ENCODE peak calls at places on chromosomes 6 and 20, in four cellular contexts. U is K562, G is GM12878, K is HepG2. C is an unnamed sample.
A peak's percentile ranks its signal among the peaks of the same experiment; 100 is the strongest.

GRCh38 chr6:166619912-166620311 is 7.1 kb downstream of the RPS6KA2 start:
- DNase-seq in G (no peak), U (no peak), K (no peak), C (no peak)

GRCh38 chr6:89082439-89082838 is 1.9 kb downstream of the PNRC1 start:
- DNase-seq in U (no peak), G (no peak), K (no peak), C (no peak)

GRCh38 chr6:79266051-79266450 is 31.6 kb upstream of the HMGN3 start:
- DNase-seq in G (no peak), U (no peak), K (no peak), C (no peak)

GRCh38 chr6:25487012-25487411 is 165.0 kb upstream of the SCGN start:
- DNase-seq in G (no peak), U (no peak), K (no peak), C (no peak)

GRCh38 chr6:48615041-48615440 is 504.0 kb upstream of the PTCHD4 start:
- DNase-seq in K (no peak), U (no peak), G (no peak), C (no peak)

GRCh38 chr6:26056583-26057350 is 30.5 kb upstream of the HFE start:
- DNase-seq in K (peak; percentile 56), G (no peak), U (peak; percentile 67), C (peak; percentile 55)

GRCh38 chr20:58810116-58810878 is 40.4 kb downstream of the GNAS-AS1 start:
- DNase-seq in K (no peak), G (no peak), U (no peak), C (no peak)

GRCh38 chr6:159969921-159970320 is 1.0 kb downstream of the IGF2R start:
- DNase-seq in U (no peak), K (peak; percentile 92), G (no peak), C (peak; percentile 64)

GRCh38 chr6:110654096-110654820 is 161.0 kb downstream of the CDK19 start:
- DNase-seq in U (no peak), K (peak; percentile 80), G (no peak), C (peak; percentile 4)

GRCh38 chr6:136737343-136738177 is 54.7 kb downstream of the MAP3K5 start:
- DNase-seq in G (no peak), U (peak; percentile 55), K (no peak), C (no peak)

GRCh38 chr6:138454976-138455706 is 44.2 kb downstream of the NHSL1 start:
- DNase-seq in K (no peak), G (peak; percentile 37), U (no peak), C (peak; percentile 8)

GRCh38 chr6:1917628-1918371 is 308.1 kb downstream of the FOXC1 start:
- DNase-seq in K (peak; percentile 44), U (no peak), G (no peak), C (peak; percentile 15)

GRCh38 chr6:123570813-123571684 is 65.7 kb downstream of the TRDN start:
- DNase-seq in G (no peak), U (no peak), K (no peak), C (no peak)

GRCh38 chr6:147618927-147619326 is 110.4 kb downstream of the SAMD5 start:
- DNase-seq in G (no peak), U (no peak), K (no peak), C (no peak)

GRCh38 chr6:52635049-52635577 is 35.8 kb upstream of the TMEM14A start:
- DNase-seq in K (no peak), U (no peak), G (no peak), C (no peak)

GRCh38 chr20:42589976-42590639 is 599.6 kb downstream of the PTPRT start:
- DNase-seq in K (no peak), G (no peak), U (no peak), C (no peak)

GRCh38 chr20:46678516-46678915 is 10.7 kb downstream of the TP53RK start:
- DNase-seq in U (no peak), K (peak; percentile 38), G (no peak), C (no peak)

GRCh38 chr6:158020272-158020711 is 38.6 kb downstream of the SYNJ2 start:
- DNase-seq in K (no peak), G (no peak), U (no peak), C (no peak)

GRCh38 chr6:158018370-158018771 is 36.7 kb downstream of the SYNJ2 start:
- DNase-seq in G (no peak), U (no peak), K (no peak), C (no peak)

GRCh38 chr6:158017621-158018369 is 36.1 kb downstream of the SYNJ2 start:
- DNase-seq in U (no peak), G (no peak), K (no peak), C (no peak)

GRCh38 chr6:158019416-158019815 is 37.8 kb downstream of the SYNJ2 start:
- DNase-seq in U (no peak), G (no peak), K (no peak), C (no peak)

DNA sequence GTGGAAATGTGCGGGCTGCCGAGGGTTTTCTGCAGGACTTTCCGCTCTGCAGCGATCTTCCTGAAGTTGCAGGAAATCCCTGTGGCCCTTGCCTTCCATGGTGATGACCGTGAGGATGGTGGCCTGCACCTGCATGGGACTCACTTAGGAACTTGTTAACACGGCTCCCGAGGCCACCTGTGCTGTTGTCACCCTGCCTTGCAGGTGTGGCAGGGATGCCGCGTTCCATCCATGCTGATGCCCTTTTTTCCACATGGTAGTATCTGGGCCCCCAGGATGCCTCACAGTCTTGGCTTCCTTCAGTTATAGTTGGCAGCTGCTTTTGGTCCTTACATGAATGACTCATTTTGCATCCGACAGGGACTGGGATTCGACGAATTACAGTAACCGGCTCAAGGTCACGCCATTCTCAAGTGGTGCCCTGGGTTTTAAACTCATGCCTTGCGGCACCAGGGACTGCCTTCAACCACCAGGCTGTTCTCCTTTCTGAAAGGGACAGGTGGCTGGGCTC is 37.2 kb downstream of the SYNJ2 start:
- DNase-seq in G (no peak), K (no peak), U (no peak), C (no peak)
- H3K4me2 ChIP-seq in G (no peak overlapping the region), K (no peak overlapping the region), U (no peak overlapping the region), C (no peak overlapping the region)

GRCh38 chr6:30836431-30836866 is 47.9 kb upstream of the DDR1 start:
- DNase-seq in U (no peak), K (no peak), G (no peak), C (no peak)
- TF ChIP-seq ESRRA in U (no peak), K (no peak), G (no peak), C (no peak)

DNA sequence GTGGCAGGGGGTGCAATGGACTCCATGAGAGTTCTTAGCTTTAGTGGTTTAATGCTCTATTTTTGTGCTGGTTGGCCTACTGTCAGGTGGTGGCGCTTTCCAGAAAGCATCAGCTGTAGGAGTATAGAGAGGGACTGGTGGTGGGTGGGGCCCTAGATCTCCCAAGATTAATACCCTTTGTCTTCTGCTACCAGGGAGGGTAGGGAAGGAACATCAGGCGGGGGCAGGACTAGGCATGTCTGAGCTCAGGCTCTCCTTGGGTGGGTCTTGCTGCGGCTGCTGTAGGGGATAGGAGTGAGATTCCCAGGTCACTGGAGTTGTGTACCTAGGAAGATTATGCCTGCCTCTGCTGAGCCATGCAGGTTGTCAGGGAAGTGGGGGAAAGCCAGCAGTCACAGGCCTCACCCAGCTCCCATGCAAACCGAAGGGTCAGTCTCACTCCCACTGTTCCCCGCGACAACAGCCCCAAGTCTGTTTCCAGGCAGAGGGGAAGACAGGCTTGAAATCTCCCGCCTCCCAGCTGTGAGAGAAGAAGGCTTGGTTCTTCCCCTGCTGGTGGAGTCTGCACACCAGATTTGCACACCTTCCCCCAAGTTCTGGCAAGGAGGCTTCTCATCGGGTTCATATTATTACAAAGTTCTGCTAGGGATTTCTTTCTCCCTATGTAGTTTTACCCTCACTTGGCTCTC is 46.7 kb upstream of the PKIB start:
- DNase-seq in G (no peak), K (no peak), U (no peak), C (no peak)
- H3K4me2 ChIP-seq in G (no peak overlapping the region), K (no peak overlapping the region), U (no peak overlapping the region), C (no peak overlapping the region)

GRCh38 chr6:9540126-9540525 is 874.7 kb downstream of the TFAP2A start:
- DNase-seq in U (no peak), G (no peak), K (no peak), C (no peak)
- TF ChIP-seq ESRRA in U (no peak), G (no peak), K (no peak), C (no peak)

C was measured in A549.